ENCODE peak calls at places on chromosome 1, in five cellular contexts. I is fibroblast of lung, Y is neural progenitor cell, M is mammary epithelial cell, X is K562. C is an unnamed sample.

GRCh38 chr1:190738321-190738720 is 260.7 kb upstream of the BRINP3 start:
- DNase-seq in I (peak), Y (no peak), M (no peak), X (no peak), C (no peak)

GRCh38 chr1:229225331-229225782 is 45.6 kb upstream of the RAB4A start:
- DNase-seq in I (no peak), Y (no peak), M (peak), X (no peak), C (peak)

GRCh38 chr1:172203135-172203823 is 217.2 kb upstream of the C1orf105 start:
- DNase-seq in I (peak), Y (no peak), M (no peak), X (no peak), C (no peak)

GRCh38 chr1:219206350-219206749 is 32.7 kb downstream of the LYPLAL1 start:
- DNase-seq in I (no peak), Y (no peak), M (no peak), X (no peak), C (no peak)

GRCh38 chr1:31182352-31182751 is 57.3 kb downstream of the NKAIN1 start:
- DNase-seq in I (peak), Y (peak), M (peak), X (peak), C (peak)

GRCh38 chr1:77407738-77408375 is 126.0 kb downstream of the AK5 start:
- DNase-seq in I (peak), Y (no peak), M (no peak), X (no peak), C (no peak)

GRCh38 chr1:52904590-52905375 is 16.8 kb downstream of the ECHDC2 start:
- DNase-seq in I (peak), Y (peak), M (no peak), X (peak), C (no peak)

GRCh38 chr1:88736633-88737248 is 52.7 kb downstream of the PKN2 start:
- DNase-seq in I (peak), Y (peak), M (peak), X (peak), C (peak)

GRCh38 chr1:28592314-28593071 is 428 bp downstream of the RAB42 start:
- DNase-seq in I (no peak), Y (peak), M (no peak), X (no peak), C (peak)

GRCh38 chr1:153566414-153567371 is 1.0 kb upstream of the S100A2 start:
- DNase-seq in I (peak), Y (peak), M (peak), X (peak), C (peak)

GRCh38 chr1:165392634-165393571 is 36.4 kb upstream of the LMX1A start:
- DNase-seq in I (peak), Y (peak), M (peak), X (peak), C (peak)

GRCh38 chr1:155479205-155479604 is 83.4 kb downstream of the ASH1L start:
- DNase-seq in I (peak), Y (no peak), M (peak), X (no peak), C (no peak)

GRCh38 chr1:230125633-230126528 is 58.8 kb downstream of the GALNT2 start:
- DNase-seq in I (peak), Y (no peak), M (peak), X (peak), C (no peak)

GRCh38 chr1:69791311-69791710 is 223.6 kb downstream of the LRRC7 start:
- DNase-seq in I (peak), Y (no peak), M (no peak), X (no peak), C (no peak)

DNA sequence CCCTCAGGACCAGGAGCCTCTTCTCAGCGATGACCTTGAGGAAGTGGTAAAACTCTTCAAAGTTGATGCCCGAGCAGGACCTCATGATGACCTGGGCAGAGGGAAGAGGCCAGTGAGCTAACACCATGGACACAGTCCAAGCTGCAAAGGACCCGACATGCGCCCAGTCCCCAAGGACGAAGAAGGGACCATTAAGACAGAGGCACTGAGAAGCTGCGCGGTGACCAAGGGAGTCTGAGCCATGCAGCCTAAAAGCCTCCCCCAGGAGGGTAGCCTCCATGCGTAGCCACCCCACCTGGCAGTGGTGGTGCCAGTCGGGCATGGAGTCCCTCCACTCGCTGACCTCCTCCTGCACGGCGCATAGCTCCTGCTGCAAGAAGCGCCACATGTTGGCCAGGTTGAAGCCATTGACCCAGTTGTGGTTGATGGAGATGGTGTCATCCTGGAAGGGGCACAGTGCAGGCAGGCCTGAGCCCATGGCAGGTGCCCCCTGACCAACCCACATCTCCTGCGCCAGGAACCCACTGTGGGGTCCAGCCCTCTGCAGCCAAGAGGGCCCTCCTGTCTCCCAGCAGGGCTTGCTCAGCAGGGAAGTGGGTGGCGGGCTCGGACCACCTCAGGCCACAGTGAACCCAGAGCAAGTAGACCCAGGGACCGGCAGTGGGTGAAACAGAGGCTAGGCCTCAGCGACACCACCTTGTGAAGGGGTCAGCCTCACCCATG is 2.4 kb downstream of the JMJD4 start:
- DNase-seq in I (no peak), Y (no peak), M (no peak), X (no peak), C (no peak)
- H3K27ac ChIP-seq in I (no peak), Y (no peak), M (no peak), X (no peak), C (no peak)

DNA sequence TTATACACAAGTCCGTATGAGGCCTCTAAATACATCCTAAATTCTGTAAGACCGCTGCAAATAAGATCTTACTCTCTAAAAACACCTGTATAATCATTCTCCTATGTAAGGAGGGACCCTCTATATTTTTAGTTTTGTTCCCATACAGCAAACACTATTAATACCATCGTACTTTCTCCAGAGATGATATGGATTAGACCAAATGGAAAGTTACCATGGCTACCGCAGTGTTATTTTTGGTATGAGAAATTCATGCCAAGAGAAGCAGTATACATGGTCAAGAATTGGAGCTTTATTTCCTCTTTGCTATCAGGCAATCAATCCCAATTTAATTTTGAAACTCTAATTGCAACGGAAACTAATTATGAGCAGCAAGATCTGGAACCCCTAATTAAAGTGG is 70.0 kb downstream of the BCAR3 start:
- DNase-seq in I (no peak), Y (no peak), M (no peak), X (no peak), C (no peak)
- H2AFZ ChIP-seq in I (no peak), Y (no peak), M (no peak), X (no peak), C (no peak)

GRCh38 chr1:71562298-71562697 is 481.5 kb upstream of the ZRANB2 start:
- DNase-seq in I (no peak), Y (no peak), M (no peak), X (no peak), C (no peak)

GRCh38 chr1:71559880-71560279 is 479.0 kb upstream of the ZRANB2 start:
- DNase-seq in I (no peak), Y (no peak), M (no peak), X (no peak), C (no peak)

GRCh38 chr1:71561206-71561605 is 480.4 kb upstream of the ZRANB2 start:
- DNase-seq in I (peak), Y (no peak), M (no peak), X (no peak), C (no peak)

GRCh38 chr1:71561729-71562128 is 480.9 kb upstream of the ZRANB2 start:
- DNase-seq in I (peak), Y (no peak), M (peak), X (no peak), C (no peak)

GRCh38 chr1:71557138-71557537 is 476.3 kb upstream of the ZRANB2 start:
- DNase-seq in I (peak), Y (no peak), M (no peak), X (no peak), C (no peak)
- TF ChIP-seq EZH2 in I (no peak), Y (no peak), M (no peak), X (no peak), C (no peak)

GRCh38 chr1:91781371-91781825 is 104.6 kb downstream of the TGFBR3 start:
- DNase-seq in I (peak), Y (no peak), M (no peak), X (no peak), C (peak)

GRCh38 chr1:91784616-91785015 is 101.3 kb downstream of the TGFBR3 start:
- DNase-seq in I (no peak), Y (peak), M (no peak), X (no peak), C (no peak)

GRCh38 chr1:91781916-91782622 is 103.9 kb downstream of the TGFBR3 start:
- DNase-seq in I (no peak), Y (no peak), M (no peak), X (no peak), C (no peak)

GRCh38 chr1:91783423-91784162 is 102.4 kb downstream of the TGFBR3 start:
- DNase-seq in I (peak), Y (no peak), M (no peak), X (no peak), C (no peak)

DNA sequence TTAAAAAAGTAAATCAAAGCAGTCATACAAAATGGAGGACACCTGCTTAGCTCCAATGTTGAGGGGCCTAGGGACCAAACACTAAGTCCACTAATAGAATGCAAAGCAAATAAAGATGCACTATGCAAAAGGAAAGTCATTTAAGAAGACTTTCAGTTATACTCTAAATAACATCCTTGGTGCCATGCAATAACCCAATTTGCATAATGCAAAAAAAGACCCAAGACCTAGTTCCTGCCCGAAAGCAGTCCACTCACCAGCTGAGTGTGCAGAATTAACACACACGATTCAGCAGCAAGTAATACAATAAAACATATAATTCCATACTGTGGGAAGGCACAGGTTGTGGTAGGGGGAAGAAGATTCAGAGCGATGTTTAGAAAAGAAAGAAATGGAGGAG is 101.8 kb downstream of the TGFBR3 start:
- DNase-seq in I (no peak), Y (no peak), M (no peak), X (no peak), C (no peak)
- H3K27ac ChIP-seq in I (no peak), Y (no peak), M (no peak), X (no peak), C (no peak)

GRCh38 chr1:93705897-93706500 is 24.4 kb upstream of the BCAR3 start:
- DNase-seq in I (peak), Y (no peak), M (peak), X (no peak), C (no peak)
- H2AFZ ChIP-seq in I (no peak), Y (no peak), M (peak), X (no peak), C (no peak)

DNA sequence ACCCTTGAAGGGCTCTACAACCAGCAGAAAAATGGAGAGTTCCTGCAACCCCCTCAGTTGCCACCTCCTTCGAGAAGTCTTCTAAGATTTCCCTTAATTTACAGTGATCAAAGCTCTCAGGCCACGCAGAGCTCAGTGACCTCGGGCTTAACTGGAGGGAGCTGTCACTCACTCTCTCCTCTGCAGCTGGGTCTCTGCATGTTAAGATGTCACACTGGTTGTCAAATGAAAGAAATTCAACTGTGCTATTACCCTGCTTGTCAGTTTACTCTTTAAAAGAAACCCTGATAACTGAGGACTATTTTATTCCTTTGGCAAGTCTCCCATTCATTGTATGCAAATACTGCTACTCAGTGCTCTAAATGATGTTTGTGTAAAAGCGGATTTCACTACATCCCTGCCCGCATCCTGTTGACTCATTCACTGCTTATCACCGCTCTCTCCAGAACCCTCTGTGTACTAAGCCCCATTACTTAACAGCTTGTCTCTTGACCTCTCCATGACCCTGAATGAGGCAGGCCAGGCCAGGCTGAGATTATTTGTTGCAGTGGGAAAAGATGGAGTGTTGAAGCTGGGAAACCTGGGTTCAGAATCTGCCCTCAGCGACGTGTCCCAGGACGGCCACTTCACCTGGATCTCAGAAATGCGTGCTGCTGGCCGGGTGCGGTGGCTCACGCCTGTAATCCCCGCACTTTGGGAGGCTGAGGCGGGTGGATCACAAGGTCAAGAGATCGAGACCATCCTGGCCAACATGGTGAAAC is 13.7 kb downstream of the DHRS3 start:
- DNase-seq in I (peak), Y (no peak), M (peak), X (peak), C (peak)
- TF ChIP-seq EZH2 in I (no peak), Y (no peak), M (no peak), X (no peak), C (no peak)

GRCh38 chr1:117658676-117659075 is 52.8 kb downstream of the TENT5C start:
- DNase-seq in I (no peak), Y (no peak), M (no peak), X (no peak), C (no peak)

GRCh38 chr1:117661027-117661426 is 55.2 kb downstream of the TENT5C start:
- DNase-seq in I (no peak), Y (no peak), M (no peak), X (no peak), C (no peak)

GRCh38 chr1:117660266-117660973 is 54.6 kb downstream of the TENT5C start:
- DNase-seq in I (no peak), Y (no peak), M (no peak), X (no peak), C (no peak)

GRCh38 chr1:117657949-117658660 is 52.3 kb downstream of the TENT5C start:
- DNase-seq in I (no peak), Y (no peak), M (no peak), X (no peak), C (no peak)

GRCh38 chr1:117659565-117660264 is 53.9 kb downstream of the TENT5C start:
- DNase-seq in I (no peak), Y (no peak), M (no peak), X (peak), C (no peak)
- H3K27ac ChIP-seq in I (no peak), Y (no peak), M (no peak), X (peak), C (no peak)

DNA sequence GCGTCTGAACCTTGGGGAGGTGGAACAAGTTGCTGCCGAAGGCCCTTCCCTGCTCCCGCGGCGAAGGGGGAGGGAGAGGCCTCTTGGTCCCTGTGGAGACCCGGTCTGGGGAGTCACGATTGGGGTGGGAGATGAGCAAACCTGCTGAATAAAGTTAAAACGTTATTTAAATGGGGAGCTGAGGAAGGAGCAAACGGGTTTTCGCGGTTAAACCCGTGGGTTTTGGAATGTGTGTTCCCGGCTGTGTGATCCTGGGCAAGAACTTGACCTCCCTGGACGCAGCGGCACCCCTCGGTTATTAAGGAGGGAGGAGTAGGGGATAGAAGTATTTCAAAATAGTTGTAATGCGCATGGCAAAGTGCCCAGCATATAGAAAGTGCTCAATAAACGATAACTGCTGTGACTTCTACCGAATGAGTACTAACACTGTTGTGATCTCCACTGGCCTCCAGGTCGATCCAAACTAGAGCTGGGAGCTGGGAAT is 3.4 kb downstream of the FAM110D start:
- DNase-seq in I (no peak), Y (no peak), M (peak), X (no peak), C (no peak)
- H2AFZ ChIP-seq in I (peak), Y (peak), M (peak), X (peak), C (peak)

DNA sequence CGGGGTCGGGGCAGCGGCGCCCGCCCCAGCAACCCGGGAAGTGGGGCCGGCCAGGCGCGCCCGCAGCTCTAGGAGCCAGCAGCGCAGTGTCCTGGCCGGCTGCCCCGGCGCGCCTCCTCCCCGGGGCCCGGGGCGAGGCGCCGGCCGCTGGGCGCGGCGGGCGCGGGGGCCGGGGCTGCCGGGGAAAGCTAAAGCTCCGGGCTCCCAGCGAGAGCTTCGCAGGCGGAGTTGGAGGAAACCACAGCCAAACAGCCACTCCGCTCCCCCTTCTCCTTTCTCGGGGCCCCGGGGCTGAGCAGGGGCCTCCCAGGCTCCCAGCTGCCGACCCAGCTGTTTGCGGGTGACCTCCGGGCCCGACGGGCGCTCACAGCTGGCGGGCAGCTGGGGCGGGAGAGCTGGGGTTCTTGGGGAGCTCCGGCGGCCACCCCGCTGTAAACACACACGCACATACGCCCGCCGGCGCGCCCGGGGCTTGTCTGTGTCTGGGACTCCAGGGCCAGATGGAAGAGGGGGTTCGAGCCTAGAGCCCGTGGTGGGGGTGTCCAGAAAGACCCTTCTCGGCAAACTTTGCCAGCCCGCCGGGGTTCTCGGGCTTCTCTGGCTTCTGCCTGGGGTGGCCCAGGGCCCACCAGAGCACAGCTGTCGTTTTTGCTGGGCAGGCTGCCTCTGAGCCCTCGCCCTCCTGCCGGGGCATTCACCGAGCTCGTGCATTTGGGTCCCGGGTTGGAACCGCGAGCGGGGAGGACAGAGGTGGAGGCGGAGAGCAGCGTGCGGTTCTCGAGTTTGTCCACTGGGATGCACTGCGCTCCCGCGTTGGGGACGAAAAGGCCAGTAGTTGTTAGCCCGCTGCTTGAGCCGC is 1.5 kb downstream of the AJAP1 start:
- DNase-seq in I (peak), Y (peak), M (peak), X (peak), C (peak)
- TF ChIP-seq EZH2 in I (peak), Y (peak), M (no peak), X (no peak), C (peak)